ENCODE peak calls at places on chromosomes 7 and 10, in ten cellular contexts. O, Z, E, K, I, C, F, W, L and R are unnamed samples.

GRCh38 chr7:106535234-106536026 is 125.5 kb downstream of the CCDC71L start:
- DNase-seq in O (no peak), F (no peak), E (no peak), L (no peak), K (no peak), W (no peak), I (no peak), C (no peak), Z (no peak), R (no peak)

GRCh38 chr7:116633131-116633988 is 38.6 kb upstream of the MET start:
- DNase-seq in F (no peak), K (no peak), Z (no peak), C (no peak), I (no peak), O (peak), L (no peak), E (no peak), W (no peak), R (no peak)

GRCh38 chr10:6200588-6201510 is 1.9 kb upstream of the PFKFB3 start:
- DNase-seq in O (no peak), C (peak), Z (no peak), W (no peak), K (peak), L (peak), I (no peak), F (peak), E (no peak), R (peak)

GRCh38 chr7:135672560-135673359 is 10.4 kb downstream of the STMP1 start:
- DNase-seq in E (peak), Z (no peak), L (peak), F (peak), K (peak), O (peak), W (peak), I (no peak), C (no peak), R (peak)

GRCh38 chr7:41579961-41580935 is 122.6 kb downstream of the INHBA start:
- DNase-seq in W (peak), E (peak), L (peak), O (peak), F (no peak), C (no peak), I (peak), Z (no peak), K (no peak), R (no peak)

GRCh38 chr7:47357398-47357797 is 224.5 kb downstream of the TNS3 start:
- DNase-seq in I (no peak), K (no peak), O (no peak), Z (no peak), L (no peak), W (no peak), F (no peak), E (no peak), C (no peak), R (no peak)

GRCh38 chr7:157690058-157690832 is 353.4 kb downstream of the DNAJB6 start:
- DNase-seq in F (no peak), L (no peak), K (peak), C (no peak), O (no peak), E (peak), I (no peak), Z (no peak), W (no peak), R (no peak)

GRCh38 chr7:80724249-80724871 is 85.9 kb downstream of the CD36 start:
- DNase-seq in L (peak), F (no peak), K (peak), I (no peak), Z (peak), E (peak), O (peak), W (peak), C (no peak), R (no peak)

GRCh38 chr10:121459765-121460453 is 138.3 kb downstream of the FGFR2 start:
- DNase-seq in Z (no peak), I (no peak), F (no peak), W (no peak), O (no peak), K (no peak), C (peak), E (no peak), L (no peak), R (no peak)

GRCh38 chr7:51214098-51214497 is 102.5 kb downstream of the COBL start:
- DNase-seq in Z (no peak), I (no peak), L (no peak), K (no peak), E (no peak), F (no peak), C (no peak), O (no peak), W (no peak), R (no peak)

GRCh38 chr7:127652333-127653248 is 597 bp downstream of the SND1 start:
- DNase-seq in W (no peak), F (peak), C (no peak), O (peak), K (no peak), Z (no peak), I (no peak), L (peak), E (peak), R (no peak)

GRCh38 chr10:3471497-3471896 is 298.9 kb upstream of the PITRM1 start:
- DNase-seq in F (no peak), C (no peak), Z (no peak), E (no peak), K (no peak), I (no peak), O (no peak), W (no peak), L (no peak), R (no peak)

GRCh38 chr7:71377062-71377461 is 245.1 kb downstream of the GALNT17 start:
- DNase-seq in I (no peak), L (no peak), W (no peak), Z (no peak), C (no peak), E (no peak), F (no peak), K (no peak), O (no peak), R (no peak)

GRCh38 chr10:48607356-48608278 is 2.7 kb upstream of the ARHGAP22 start:
- DNase-seq in O (no peak), I (no peak), C (no peak), K (no peak), F (no peak), E (no peak), W (no peak), Z (no peak), L (peak), R (no peak)

GRCh38 chr7:55018361-55019328 is at the start of gene EGFR:
- DNase-seq in C (peak), W (peak), K (peak), Z (no peak), F (peak), E (peak), O (peak), I (no peak), L (peak), R (no peak)

GRCh38 chr10:14658331-14659122 is 116.2 kb downstream of the FAM107B start:
- DNase-seq in Z (no peak), K (no peak), E (peak), F (no peak), W (no peak), C (no peak), O (peak), L (peak), I (peak), R (no peak)

GRCh38 chr10:124109261-124109660 is 15.9 kb upstream of the CHST15 start:
- DNase-seq in W (no peak), C (no peak), K (no peak), I (no peak), L (no peak), E (no peak), F (no peak), O (no peak), Z (no peak), R (no peak)

GRCh38 chr7:155371331-155371883 is 73.7 kb downstream of the INSIG1 start:
- DNase-seq in O (no peak), K (no peak), I (no peak), Z (no peak), L (no peak), C (no peak), E (no peak), F (no peak), W (no peak), R (no peak)

GRCh38 chr7:133155121-133155520 is 73.2 kb upstream of the CHCHD3 start:
- DNase-seq in W (no peak), I (no peak), O (no peak), F (no peak), K (no peak), Z (no peak), E (no peak), C (no peak), L (no peak), R (no peak)

GRCh38 chr10:46229144-46229563 is 57.6 kb upstream of the ANTXRL start:
- DNase-seq in E (no peak), I (no peak), C (no peak), Z (no peak), F (peak), K (peak), O (peak), W (no peak), L (no peak), R (no peak)

GRCh38 chr7:41940760-41941343 is 238.0 kb upstream of the INHBA start:
- DNase-seq in W (peak), E (peak), O (peak), L (peak), F (peak), C (peak), Z (no peak), K (peak), I (no peak), R (no peak)

GRCh38 chr7:156117542-156118245 is 305.4 kb upstream of the SHH start:
- DNase-seq in W (no peak), K (no peak), Z (no peak), E (no peak), I (no peak), O (no peak), F (no peak), L (no peak), C (no peak), R (no peak)

GRCh38 chr10:59698326-59698725 is 11.3 kb downstream of the SLC16A9 start:
- DNase-seq in I (no peak), E (no peak), K (no peak), L (no peak), O (no peak), Z (no peak), F (no peak), W (no peak), C (peak), R (no peak)

GRCh38 chr7:39271386-39271785 is 293.7 kb downstream of the POU6F2 start:
- DNase-seq in W (no peak), K (peak), F (no peak), Z (peak), L (no peak), E (peak), C (peak), O (peak), I (no peak), R (peak)

GRCh38 chr7:1985071-1985470 is 247.7 kb downstream of the MAD1L1 start:
- DNase-seq in I (no peak), F (no peak), E (no peak), W (no peak), L (no peak), O (no peak), K (no peak), C (no peak), Z (no peak), R (no peak)

GRCh38 chr7:16484453-16485158 is 19.1 kb upstream of the SOSTDC1 start:
- DNase-seq in K (peak), W (peak), L (peak), I (no peak), F (no peak), C (no peak), Z (no peak), E (peak), O (peak), R (no peak)

GRCh38 chr10:100346351-100346764 is 675 bp upstream of the SCD start:
- DNase-seq in K (peak), W (peak), Z (no peak), L (peak), E (peak), O (peak), F (peak), I (no peak), C (peak), R (peak)

GRCh38 chr7:47452295-47452694 is 129.6 kb downstream of the TNS3 start:
- DNase-seq in C (no peak), O (no peak), Z (no peak), I (no peak), E (no peak), W (no peak), F (no peak), K (no peak), L (no peak), R (no peak)